ENCODE peak calls at places on chromosome 9, in eight cellular contexts. D, I, Z, M, O, G, W and T are unnamed samples.

GRCh38 chr9:129184743-129185142 is 6.7 kb upstream of the IER5L start:
- DNase-seq in O (no peak), M (no peak), D (no peak), W (no peak), G (no peak), Z (no peak), I (no peak), T (no peak)

GRCh38 chr9:123169926-123170325 is 98.5 kb downstream of the STRBP start:
- DNase-seq in I (no peak), D (no peak), G (no peak), W (no peak), M (no peak), O (no peak), Z (no peak), T (no peak)

GRCh38 chr9:6014668-6015270 is 655 bp downstream of the RANBP6 start:
- DNase-seq in D (no peak), O (no peak), W (peak; percentile 7), M (no peak), Z (peak; percentile 6), G (peak; percentile 84), I (no peak), T (no peak)

GRCh38 chr9:95018099-95018927 is 291.8 kb downstream of the AOPEP start:
- DNase-seq in W (peak; percentile 32), O (peak; percentile 65), M (peak; percentile 45), I (no peak), Z (peak; percentile 48), G (peak; percentile 97), D (peak; percentile 55), T (no peak)

GRCh38 chr9:133148351-133149129 is 15.2 kb downstream of the GBGT1 start:
- DNase-seq in I (peak; percentile 65), Z (peak; percentile 64), W (no peak), M (peak; percentile 54), D (peak; percentile 38), G (peak; percentile 38), O (no peak), T (peak; percentile 52)

GRCh38 chr9:98038958-98039357 is 17.6 kb upstream of the NANS start:
- DNase-seq in O (no peak), Z (no peak), W (no peak), M (no peak), I (no peak), G (no peak), D (no peak), T (no peak)

GRCh38 chr9:18451409-18451808 is 22.5 kb upstream of the ADAMTSL1 start:
- DNase-seq in I (no peak), Z (no peak), M (no peak), W (no peak), O (no peak), D (no peak), G (peak; percentile 26), T (no peak)

GRCh38 chr9:89912605-89912953 is 307.8 kb downstream of the GADD45G start:
- DNase-seq in I (no peak), O (no peak), D (no peak), G (no peak), W (no peak), Z (no peak), M (no peak), T (no peak)

GRCh38 chr9:133656211-133657119 is 20.3 kb downstream of the DBH start:
- DNase-seq in W (no peak), M (no peak), Z (no peak), O (no peak), D (no peak), I (no peak), G (no peak), T (no peak)

GRCh38 chr9:34746526-34746925 is 36.6 kb upstream of the CCL21 start:
- DNase-seq in D (peak; percentile 16), W (no peak), O (no peak), I (no peak), M (no peak), G (no peak), Z (no peak), T (no peak)

GRCh38 chr9:35114113-35114847 is 1.4 kb downstream of the ATOSB start:
- DNase-seq in M (peak; percentile 67), O (peak; percentile 90), W (peak; percentile 51), D (peak; percentile 71), G (peak; percentile 94), I (peak; percentile 88), Z (peak; percentile 82), T (peak; percentile 93)

GRCh38 chr9:126703330-126704156 is 89.8 kb downstream of the LMX1B start:
- DNase-seq in D (no peak), I (no peak), O (no peak), M (no peak), Z (no peak), G (no peak), W (no peak), T (peak; percentile 63)

GRCh38 chr9:8521112-8521511 is 721.5 kb upstream of the DMAC1 start:
- DNase-seq in G (no peak), D (no peak), Z (no peak), O (no peak), I (no peak), W (no peak), M (no peak), T (no peak)

DNA sequence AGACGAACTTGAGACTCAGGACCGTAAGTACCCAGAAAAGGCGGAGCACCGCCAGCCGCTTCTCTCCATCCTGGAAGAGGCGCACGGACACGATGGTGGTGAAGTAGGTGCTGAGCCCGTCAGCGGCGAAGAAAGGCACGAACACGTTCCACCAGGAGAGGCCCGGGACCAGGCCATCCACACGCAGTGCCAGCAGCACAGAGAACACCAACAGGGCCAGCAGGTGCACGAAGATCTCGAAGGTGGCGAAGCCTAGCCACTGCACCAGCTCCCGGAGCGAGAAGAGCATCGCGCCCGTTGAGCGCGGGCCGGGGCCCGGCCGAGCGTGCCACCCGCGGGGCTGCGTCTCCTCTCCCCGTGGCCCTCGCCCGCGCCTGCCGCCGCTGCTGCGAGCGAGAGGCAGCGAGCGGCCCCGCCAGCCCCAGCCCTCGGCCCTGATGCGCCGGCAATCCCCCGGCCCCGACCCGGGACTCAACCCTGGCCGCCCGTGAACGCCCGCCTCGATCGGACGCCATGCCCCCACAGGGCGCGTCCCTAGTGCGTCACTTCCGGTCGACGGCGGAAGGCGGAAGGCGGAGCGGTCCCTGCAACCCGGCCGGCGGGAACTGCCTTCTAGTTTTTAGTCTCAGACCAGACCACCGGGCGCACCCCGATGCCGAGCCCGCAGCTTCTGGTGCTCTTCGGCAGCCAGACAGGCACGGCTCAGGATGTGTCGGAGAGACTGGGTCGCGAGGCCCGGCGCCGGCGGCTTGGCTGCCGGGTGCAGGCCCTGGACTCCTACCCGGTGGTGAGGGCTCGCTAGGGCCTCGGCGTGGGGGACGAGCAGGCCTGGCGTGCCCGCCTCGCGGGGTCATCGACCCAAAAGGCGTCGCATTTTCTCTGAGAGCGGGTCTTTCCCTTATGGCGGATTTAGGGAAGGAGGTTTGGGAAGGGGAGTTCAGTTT is at the start of the genes NDOR1 and TMEM203:
- DNase-seq in D (peak; percentile 87), I (peak; percentile 94), G (peak; percentile 77), Z (peak; percentile 87), O (peak; percentile 94), W (peak; percentile 62), M (peak; percentile 79), T (peak; percentile 98)
- TF ChIP-seq POLR2A in D (peak; percentile 71), I (peak; percentile 85), G (peak; percentile 77), Z (peak; percentile 66), O (peak; percentile 35), W (peak; percentile 93), M (peak; percentile 65), T (no peak)

DNA sequence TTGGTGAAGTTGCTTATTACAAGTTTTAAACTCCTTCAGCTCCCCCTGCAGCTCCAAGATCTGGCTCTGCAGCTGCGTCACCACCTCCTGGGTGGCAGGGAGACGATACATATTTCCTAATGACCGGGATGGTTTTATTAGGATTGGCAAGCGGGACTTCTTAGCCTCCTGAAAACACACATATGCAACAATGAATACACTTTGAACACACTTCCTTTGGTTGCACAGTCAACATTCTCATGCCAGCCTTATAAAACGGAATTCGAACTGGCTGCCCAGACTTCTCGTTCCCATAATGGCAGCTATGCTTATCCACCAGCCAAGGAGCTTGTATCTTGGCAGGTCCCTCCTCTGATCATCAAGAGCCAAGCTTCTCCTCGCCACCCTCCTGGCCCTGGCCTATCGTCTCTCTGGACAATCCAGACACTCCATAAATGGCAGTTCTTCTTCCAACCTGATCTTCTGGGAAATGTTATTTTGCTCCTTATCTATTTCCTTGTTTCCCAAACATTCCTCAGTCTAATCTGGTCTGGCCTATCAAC is 131.9 kb downstream of the CDK5RAP2 start:
- DNase-seq in G (no peak), D (peak; percentile 29), I (no peak), O (no peak), M (no peak), Z (no peak), W (no peak), T (no peak)
- TF ChIP-seq CTCF in G (no peak), D (no peak), I (no peak), O (no peak), M (no peak), Z (no peak), W (no peak), T (no peak)

GRCh38 chr9:32704343-32704742 is 68.9 kb upstream of the TAF1L start:
- DNase-seq in Z (no peak), G (no peak), I (no peak), D (no peak), O (no peak), W (no peak), M (no peak), T (no peak)

GRCh38 chr9:32701321-32702022 is 66.0 kb upstream of the TAF1L start:
- DNase-seq in Z (no peak), D (no peak), M (no peak), W (no peak), I (no peak), G (peak; percentile 26), O (no peak), T (no peak)

GRCh38 chr9:32705059-32705458 is 69.6 kb upstream of the TAF1L start:
- DNase-seq in Z (no peak), D (no peak), M (no peak), W (no peak), G (peak; percentile 38), O (no peak), I (no peak), T (no peak)

GRCh38 chr9:32706004-32706749 is 70.7 kb upstream of the TAF1L start:
- DNase-seq in Z (no peak), M (no peak), O (no peak), W (no peak), D (no peak), G (peak; percentile 15), I (no peak), T (no peak)

DNA sequence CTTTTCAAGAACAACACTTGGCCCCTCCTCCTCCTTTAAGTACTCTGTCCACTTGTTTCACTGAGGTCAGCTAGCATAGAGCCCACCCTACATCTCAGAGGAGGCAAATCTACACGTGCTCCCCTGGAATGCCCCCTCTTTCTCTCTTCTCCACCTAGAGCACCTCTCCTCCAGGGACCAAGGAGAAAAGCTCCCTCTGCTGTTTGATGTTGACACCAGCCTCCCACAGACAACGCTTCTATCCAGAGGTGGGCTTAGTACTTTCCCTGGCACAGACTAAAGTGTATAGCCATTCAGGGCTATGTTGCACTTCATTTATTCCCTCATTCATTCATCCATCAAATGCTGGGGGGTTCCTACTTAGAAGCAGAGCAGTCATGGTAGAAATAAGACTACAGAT is 68.2 kb upstream of the TAF1L start:
- DNase-seq in D (no peak), Z (no peak), G (no peak), O (no peak), I (no peak), M (no peak), W (no peak), T (no peak)
- TF ChIP-seq POLR2A in D (no peak), Z (no peak), G (no peak), O (no peak), I (no peak), M (no peak), W (no peak), T (no peak)

DNA sequence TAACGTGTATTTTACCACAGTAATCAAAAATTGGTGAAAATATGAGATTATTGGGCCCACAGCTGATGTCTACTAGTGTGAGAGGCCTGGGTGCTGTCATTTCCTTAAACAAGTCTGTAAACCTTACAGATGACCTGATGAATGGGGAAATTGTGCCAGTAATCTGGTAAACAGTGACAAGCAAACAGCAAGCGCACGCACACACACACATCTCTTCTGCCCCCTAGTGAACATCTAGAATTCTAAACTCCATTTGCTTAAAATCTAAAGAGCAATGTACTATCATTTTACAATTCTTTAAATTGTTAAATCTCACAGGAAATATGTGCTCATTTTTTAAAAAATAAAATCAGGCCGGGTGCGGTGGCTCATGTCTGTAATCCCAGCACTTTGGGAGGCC is 7.5 kb upstream of the RAPGEF1 start:
- DNase-seq in I (no peak), M (no peak), D (no peak), G (peak; percentile 58), O (no peak), Z (peak; percentile 64), W (no peak), T (no peak)
- TF ChIP-seq CTCF in I (peak; percentile 46), M (no peak), D (peak; percentile 15), G (peak; percentile 68), O (peak; percentile 50), Z (peak; percentile 20), W (peak; percentile 83), T (no peak)